ENCODE peak calls at places on chromosomes 16 and 17, in six cellular contexts. One of them, this sample, is unnamed. For H3K27me3 and H3K9me3, the result is how much of the 10 kb centered on the place peaks cover.

GRCh38 chr16:12406158-12406557 is 397.5 kb downstream of the CPPED1 start:
- DNase-seq in PC-3: no peak
- DNase-seq in GM23248: no peak
- DNase-seq in tibial nerve: no peak
- DNase-seq in IMR-90: no peak
- DNase-seq in effector memory CD4-positive, alpha-beta T cell: no peak
- DNase-seq in this sample: no peak

GRCh38 chr16:28623172-28623711 is 13.4 kb upstream of the SULT1A1 start:
- DNase-seq in PC-3: peak
- DNase-seq in GM23248: peak
- DNase-seq in tibial nerve: no peak
- DNase-seq in IMR-90: no peak
- DNase-seq in effector memory CD4-positive, alpha-beta T cell: peak
- DNase-seq in this sample: peak

GRCh38 chr16:87817910-87818309 is 51.4 kb downstream of the SLC7A5 start:
- DNase-seq in PC-3: no peak
- DNase-seq in GM23248: no peak
- DNase-seq in tibial nerve: no peak
- DNase-seq in IMR-90: no peak
- DNase-seq in effector memory CD4-positive, alpha-beta T cell: no peak
- DNase-seq in this sample: no peak

GRCh38 chr17:17865035-17865434 is 28.2 kb upstream of the SREBF1 start:
- DNase-seq in PC-3: no peak
- DNase-seq in GM23248: no peak
- DNase-seq in tibial nerve: no peak
- DNase-seq in IMR-90: no peak
- DNase-seq in effector memory CD4-positive, alpha-beta T cell: no peak
- DNase-seq in this sample: no peak

GRCh38 chr16:79363035-79363434 is 237.5 kb downstream of the MAF start:
- DNase-seq in PC-3: no peak
- DNase-seq in GM23248: no peak
- DNase-seq in tibial nerve: no peak
- DNase-seq in IMR-90: no peak
- DNase-seq in effector memory CD4-positive, alpha-beta T cell: no peak
- DNase-seq in this sample: no peak

GRCh38 chr17:2068589-2069051 is 13.7 kb downstream of the HIC1 start:
- DNase-seq in PC-3: peak
- DNase-seq in GM23248: peak
- DNase-seq in tibial nerve: no peak
- DNase-seq in IMR-90: peak
- DNase-seq in effector memory CD4-positive, alpha-beta T cell: no peak
- DNase-seq in this sample: no peak

GRCh38 chr17:5203178-5203907 is 11.7 kb upstream of the ZNF594 start:
- DNase-seq in PC-3: no peak
- DNase-seq in GM23248: peak
- DNase-seq in tibial nerve: no peak
- DNase-seq in IMR-90: peak
- DNase-seq in effector memory CD4-positive, alpha-beta T cell: no peak
- DNase-seq in this sample: no peak

GRCh38 chr16:87832759-87833502 is 36.4 kb downstream of the SLC7A5 start:
- DNase-seq in PC-3: no peak
- DNase-seq in GM23248: no peak
- DNase-seq in tibial nerve: no peak
- DNase-seq in IMR-90: no peak
- DNase-seq in effector memory CD4-positive, alpha-beta T cell: no peak
- DNase-seq in this sample: no peak

GRCh38 chr17:33200587-33200986 is 92.5 kb downstream of the ASIC2 start:
- DNase-seq in PC-3: peak
- DNase-seq in GM23248: peak
- DNase-seq in tibial nerve: no peak
- DNase-seq in IMR-90: peak
- DNase-seq in effector memory CD4-positive, alpha-beta T cell: no peak
- DNase-seq in this sample: no peak

GRCh38 chr16:25747160-25747758 is 55.5 kb downstream of the HS3ST4 start:
- DNase-seq in PC-3: peak
- DNase-seq in GM23248: peak
- DNase-seq in tibial nerve: no peak
- DNase-seq in IMR-90: no peak
- DNase-seq in effector memory CD4-positive, alpha-beta T cell: no peak
- DNase-seq in this sample: no peak

GRCh38 chr17:81142301-81143199 is 22.8 kb upstream of the PVALEF start:
- DNase-seq in PC-3: peak
- DNase-seq in GM23248: peak
- DNase-seq in tibial nerve: peak
- DNase-seq in IMR-90: peak
- DNase-seq in effector memory CD4-positive, alpha-beta T cell: peak
- DNase-seq in this sample: peak

GRCh38 chr17:81396722-81397313 is 1.6 kb downstream of the BAHCC1 start:
- DNase-seq in PC-3: peak
- DNase-seq in GM23248: peak
- DNase-seq in tibial nerve: no peak
- DNase-seq in IMR-90: no peak
- DNase-seq in effector memory CD4-positive, alpha-beta T cell: no peak
- DNase-seq in this sample: peak

GRCh38 chr16:27824006-27824405 is 239.5 kb downstream of the GSG1L start:
- DNase-seq in PC-3: no peak
- DNase-seq in GM23248: no peak
- DNase-seq in tibial nerve: no peak
- DNase-seq in IMR-90: no peak
- DNase-seq in effector memory CD4-positive, alpha-beta T cell: no peak
- DNase-seq in this sample: no peak

GRCh38 chr16:86277236-86277635 is 233.1 kb upstream of the FOXF1 start:
- DNase-seq in PC-3: no peak
- DNase-seq in GM23248: no peak
- DNase-seq in tibial nerve: no peak
- DNase-seq in IMR-90: no peak
- DNase-seq in effector memory CD4-positive, alpha-beta T cell: no peak
- DNase-seq in this sample: no peak

GRCh38 chr16:1140582-1140981 is 12.3 kb upstream of the CACNA1H start:
- DNase-seq in PC-3: no peak
- DNase-seq in GM23248: no peak
- DNase-seq in tibial nerve: no peak
- DNase-seq in IMR-90: no peak
- DNase-seq in effector memory CD4-positive, alpha-beta T cell: no peak
- DNase-seq in this sample: no peak
- H3K27me3 ChIP-seq in PC-3: under half
- H3K27me3 ChIP-seq in GM23248: under half
- H3K27me3 ChIP-seq in tibial nerve: under half
- H3K27me3 ChIP-seq in IMR-90: under half
- H3K27me3 ChIP-seq in effector memory CD4-positive, alpha-beta T cell: under half
- H3K27me3 ChIP-seq in this sample: under half

DNA sequence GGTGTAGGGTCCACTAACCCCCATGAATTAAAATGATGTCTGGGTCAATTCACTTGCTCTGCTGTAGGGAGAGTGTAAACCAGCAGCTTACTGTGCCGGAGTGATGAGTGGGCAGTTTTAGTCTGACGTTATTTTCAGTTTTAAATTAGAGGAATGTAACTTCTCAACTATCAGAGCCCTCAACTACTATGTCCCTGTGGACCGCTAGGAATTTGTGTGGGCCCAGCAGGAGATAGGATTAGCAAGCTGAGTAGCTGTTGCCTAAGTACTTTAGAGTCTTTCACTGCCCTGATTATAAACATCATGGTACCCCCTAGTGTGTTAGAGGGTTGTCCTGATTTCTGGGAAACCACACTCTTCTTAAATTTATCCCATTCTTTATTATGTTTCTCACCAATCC is 11.4 kb downstream of the MARVELD3 start:
- DNase-seq in PC-3: no peak
- DNase-seq in GM23248: peak
- DNase-seq in tibial nerve: no peak
- DNase-seq in IMR-90: peak
- DNase-seq in effector memory CD4-positive, alpha-beta T cell: no peak
- DNase-seq in this sample: no peak
- H3K4me3 ChIP-seq in PC-3: no peak
- H3K4me3 ChIP-seq in GM23248: no peak
- H3K4me3 ChIP-seq in tibial nerve: no peak
- H3K4me3 ChIP-seq in IMR-90: no peak
- H3K4me3 ChIP-seq in effector memory CD4-positive, alpha-beta T cell: no peak
- H3K4me3 ChIP-seq in this sample: no peak

DNA sequence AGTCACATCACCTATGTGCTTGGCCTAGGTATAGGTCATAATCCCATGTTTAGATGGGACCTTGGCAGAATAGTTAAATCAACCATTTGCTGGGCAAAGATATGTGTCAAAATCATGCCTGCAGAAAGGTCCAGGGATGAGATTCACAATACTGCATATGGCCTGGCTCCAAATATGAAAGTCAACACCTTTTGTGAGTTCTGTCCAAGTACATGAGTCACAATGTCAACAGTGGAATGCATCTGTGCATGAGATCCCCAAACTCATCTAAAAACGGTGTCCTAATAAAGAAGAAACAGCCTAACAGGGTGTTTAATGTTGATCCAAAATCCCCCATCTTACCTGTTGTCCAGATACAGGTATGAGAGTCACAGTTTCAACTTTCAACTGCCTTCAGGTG is 1847.5 kb downstream of the TP53TG3F start:
- DNase-seq in PC-3: peak
- DNase-seq in GM23248: no peak
- DNase-seq in tibial nerve: no peak
- DNase-seq in IMR-90: no peak
- DNase-seq in effector memory CD4-positive, alpha-beta T cell: no peak
- DNase-seq in this sample: no peak
- H3K9me3 ChIP-seq in PC-3: under half
- H3K9me3 ChIP-seq in GM23248: under half
- H3K9me3 ChIP-seq in tibial nerve: under half
- H3K9me3 ChIP-seq in IMR-90: under half
- H3K9me3 ChIP-seq in effector memory CD4-positive, alpha-beta T cell: under half
- H3K9me3 ChIP-seq in this sample: under half

DNA sequence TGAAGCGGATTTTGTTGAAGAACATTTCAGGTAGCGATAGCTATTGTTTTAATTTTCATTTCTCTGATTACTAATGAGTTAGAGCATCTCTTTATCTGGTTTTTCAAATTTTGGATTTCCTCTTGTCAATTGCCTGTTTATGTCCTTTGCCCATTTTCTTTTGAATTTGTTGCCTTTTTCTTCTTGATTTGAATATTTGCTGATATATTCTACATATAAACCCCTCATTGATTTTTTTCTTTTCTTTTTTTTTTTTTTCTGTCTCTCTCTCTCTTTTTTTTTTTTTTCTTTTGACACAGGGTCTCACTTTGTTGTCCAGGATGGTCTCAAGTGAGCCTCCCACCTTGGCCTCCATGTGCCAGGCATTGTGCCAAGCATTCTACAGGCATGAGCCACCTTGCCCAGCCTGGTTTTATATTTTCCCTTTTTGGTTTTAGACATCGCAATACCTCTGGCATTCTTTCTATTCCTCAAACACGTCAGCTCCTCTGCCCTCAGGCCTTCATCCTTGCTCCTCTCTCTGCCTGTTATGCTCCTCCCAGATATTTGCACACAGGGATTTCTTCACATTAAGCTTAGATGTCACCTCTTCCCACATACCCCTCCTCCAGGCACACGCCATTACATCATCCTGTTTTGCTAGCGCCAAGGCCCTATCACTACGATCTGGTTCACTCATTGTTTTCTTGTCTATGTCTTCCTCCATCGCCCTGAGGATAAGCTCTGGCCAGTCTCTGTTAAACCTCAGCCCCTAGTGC is 8.5 kb downstream of the SARM1 start:
- DNase-seq in PC-3: peak
- DNase-seq in GM23248: peak
- DNase-seq in tibial nerve: no peak
- DNase-seq in IMR-90: peak
- DNase-seq in effector memory CD4-positive, alpha-beta T cell: no peak
- DNase-seq in this sample: no peak
- H3K27me3 ChIP-seq in PC-3: under half
- H3K27me3 ChIP-seq in GM23248: under half
- H3K27me3 ChIP-seq in tibial nerve: under half
- H3K27me3 ChIP-seq in IMR-90: under half
- H3K27me3 ChIP-seq in effector memory CD4-positive, alpha-beta T cell: under half
- H3K27me3 ChIP-seq in this sample: under half

DNA sequence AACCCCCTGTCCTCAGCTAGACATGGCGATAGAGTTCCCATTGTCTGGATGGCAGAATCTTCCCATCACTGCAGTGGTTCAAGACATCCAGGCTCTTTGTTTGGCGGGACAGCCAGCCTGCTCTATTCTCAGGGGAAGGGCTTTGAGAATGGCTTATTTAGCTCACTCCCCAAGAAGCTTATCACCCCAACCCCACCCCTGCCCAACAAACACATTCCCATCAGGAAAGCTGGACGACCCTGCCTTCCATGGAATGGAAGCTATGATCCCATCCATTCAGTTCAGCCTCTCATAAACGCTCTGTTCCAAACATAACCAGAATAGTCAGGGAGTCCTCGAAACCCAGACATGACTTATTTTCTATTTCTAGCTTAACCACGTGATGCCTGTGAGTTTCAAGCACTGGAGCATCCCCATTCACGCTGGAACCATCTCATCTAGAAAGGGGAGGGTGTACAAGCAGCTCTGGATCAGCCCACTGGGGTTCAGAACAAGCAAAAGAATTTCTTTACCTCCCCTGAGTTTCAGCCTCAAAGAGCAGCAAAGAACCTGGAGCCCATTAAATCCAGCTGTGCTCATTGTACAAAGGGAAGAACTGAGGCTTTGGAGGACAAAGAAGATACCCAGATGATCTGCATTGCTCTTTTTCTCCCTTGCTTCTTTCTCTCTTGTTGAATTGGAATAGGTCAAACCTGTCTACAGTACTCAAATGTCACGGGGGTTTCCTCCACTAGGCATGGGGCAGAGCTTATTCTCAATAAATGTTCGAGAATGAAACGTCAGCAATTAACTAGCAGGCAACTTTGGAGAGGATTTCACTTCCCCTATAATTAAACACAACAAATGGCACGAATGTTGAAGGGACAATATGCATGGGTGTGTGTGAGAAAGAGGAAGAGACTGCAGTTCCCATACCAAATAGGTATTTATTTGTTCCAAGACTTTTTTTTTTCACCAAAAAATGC is 93.1 kb downstream of the XYLT1 start:
- DNase-seq in PC-3: no peak
- DNase-seq in GM23248: peak
- DNase-seq in tibial nerve: no peak
- DNase-seq in IMR-90: no peak
- DNase-seq in effector memory CD4-positive, alpha-beta T cell: no peak
- DNase-seq in this sample: no peak
- H3K4me3 ChIP-seq in PC-3: no peak
- H3K4me3 ChIP-seq in GM23248: no peak
- H3K4me3 ChIP-seq in tibial nerve: no peak
- H3K4me3 ChIP-seq in IMR-90: no peak
- H3K4me3 ChIP-seq in effector memory CD4-positive, alpha-beta T cell: no peak
- H3K4me3 ChIP-seq in this sample: no peak

DNA sequence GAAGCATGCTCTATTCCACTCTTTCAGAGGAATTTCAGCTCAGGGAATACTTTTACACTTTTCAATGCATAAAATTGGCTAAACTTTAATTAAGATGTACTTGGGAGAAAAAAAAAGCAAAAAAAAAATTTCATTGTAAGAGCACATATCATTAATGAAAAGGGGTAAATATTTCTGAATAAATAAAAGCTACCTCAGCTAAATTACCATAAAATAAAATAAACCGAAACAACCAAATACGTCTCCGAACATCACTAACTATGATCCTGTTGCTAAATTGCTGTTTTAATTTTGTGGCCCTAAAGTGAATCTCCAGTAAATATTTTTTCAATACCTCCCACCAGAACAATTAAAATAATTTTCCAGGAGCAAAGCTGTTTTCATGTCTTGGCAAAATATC is 203.7 kb upstream of the KCNJ16 start:
- DNase-seq in PC-3: no peak
- DNase-seq in GM23248: no peak
- DNase-seq in tibial nerve: no peak
- DNase-seq in IMR-90: no peak
- DNase-seq in effector memory CD4-positive, alpha-beta T cell: no peak
- DNase-seq in this sample: no peak
- H3K9me3 ChIP-seq in PC-3: under half
- H3K9me3 ChIP-seq in GM23248: under half
- H3K9me3 ChIP-seq in tibial nerve: under half
- H3K9me3 ChIP-seq in IMR-90: under half
- H3K9me3 ChIP-seq in effector memory CD4-positive, alpha-beta T cell: under half
- H3K9me3 ChIP-seq in this sample: under half